ENCODE peak calls at places on chromosomes 16 and 17, in four cellular contexts. Z is tibial nerve, W is B cell, N is coronary artery. M is an unnamed sample.

GRCh38 chr17:38421871-38422819 is 6.1 kb upstream of the ARHGAP23 start:
- DNase-seq in Z (no peak), W (no peak), N (no peak), M (no peak)

GRCh38 chr16:28981517-28981916 is 3.3 kb upstream of the LAT start:
- DNase-seq in Z (no peak), W (peak), N (no peak), M (no peak)

GRCh38 chr16:13479549-13479948 is 440.4 kb upstream of the ERCC4 start:
- DNase-seq in Z (no peak), W (no peak), N (no peak), M (no peak)

GRCh38 chr17:4173771-4174170 is 30.8 kb downstream of the CYB5D2 start:
- DNase-seq in Z (no peak), W (no peak), N (no peak), M (no peak)

GRCh38 chr17:44778656-44779210 is 19.9 kb downstream of the ADAM11 start:
- DNase-seq in Z (no peak), W (no peak), N (no peak), M (no peak)

GRCh38 chr17:12256380-12256995 is 235.8 kb downstream of the MAP2K4 start:
- DNase-seq in Z (no peak), W (peak), N (no peak), M (no peak)

GRCh38 chr17:20944014-20944905 is 98.6 kb downstream of the USP22 start:
- DNase-seq in Z (no peak), W (peak), N (no peak), M (no peak)

GRCh38 chr17:68299817-68300216 is 8.5 kb downstream of the ARSG start:
- DNase-seq in Z (no peak), W (no peak), N (no peak), M (no peak)

GRCh38 chr16:9854665-9855064 is 327.6 kb downstream of the GRIN2A start:
- DNase-seq in Z (no peak), W (no peak), N (no peak), M (no peak)

GRCh38 chr16:89476811-89477261 is 13.5 kb downstream of the ANKRD11 start:
- DNase-seq in Z (no peak), W (peak), N (no peak), M (no peak)

GRCh38 chr17:62899349-62899748 is 66.7 kb upstream of the TANC2 start:
- DNase-seq in Z (no peak), W (no peak), N (no peak), M (peak)

GRCh38 chr16:81273223-81273940 is 34.9 kb downstream of the BCO1 start:
- DNase-seq in Z (no peak), W (no peak), N (no peak), M (no peak)

GRCh38 chr16:47311738-47312505 is 148.9 kb downstream of the ITFG1 start:
- DNase-seq in Z (no peak), W (no peak), N (no peak), M (no peak)

GRCh38 chr16:26189496-26190005 is 497.8 kb downstream of the HS3ST4 start:
- DNase-seq in Z (no peak), W (no peak), N (no peak), M (no peak)

GRCh38 chr16:1779741-1780676 is 2.4 kb downstream of the SPSB3 start:
- DNase-seq in Z (no peak), W (no peak), N (no peak), M (no peak)

GRCh38 chr17:47935961-47936360 is 5.4 kb upstream of the PNPO start:
- DNase-seq in Z (no peak), W (no peak), N (no peak), M (no peak)

GRCh38 chr17:59753522-59754467 is 46.3 kb downstream of the VMP1 start:
- DNase-seq in Z (no peak), W (peak), N (no peak), M (no peak)

GRCh38 chr16:85418978-85419491 is 194.1 kb upstream of the GSE1 start:
- DNase-seq in Z (no peak), W (no peak), N (no peak), M (no peak)

GRCh38 chr16:2785101-2785991 is 2.0 kb downstream of the PRSS33 start:
- DNase-seq in Z (no peak), W (peak), N (peak), M (no peak)

GRCh38 chr16:11612110-11612981 is 25.6 kb upstream of the LITAF start:
- DNase-seq in Z (no peak), W (no peak), N (no peak), M (no peak)

GRCh38 chr16:3864562-3864961 is 16.0 kb downstream of the CREBBP start:
- DNase-seq in Z (no peak), W (no peak), N (no peak), M (no peak)

GRCh38 chr17:75272848-75273184 is 1.8 kb upstream of the MIF4GD start:
- DNase-seq in Z (no peak), W (no peak), N (no peak), M (no peak)

GRCh38 chr17:83034525-83034924 is 44.9 kb upstream of the METRNL start:
- DNase-seq in Z (no peak), W (no peak), N (no peak), M (peak)

GRCh38 chr17:80477647-80478478 is 1.5 kb upstream of the NPTX1 start:
- DNase-seq in Z (no peak), W (peak), N (no peak), M (no peak)

GRCh38 chr17:27345141-27345904 is 51.4 kb downstream of the WSB1 start:
- DNase-seq in Z (no peak), W (no peak), N (no peak), M (no peak)

GRCh38 chr17:12342609-12343248 is 322.1 kb downstream of the MAP2K4 start:
- DNase-seq in Z (no peak), W (no peak), N (no peak), M (no peak)

GRCh38 chr17:74860229-74860998 is 729 bp upstream of the GRIN2C start:
- DNase-seq in Z (no peak), W (peak), N (no peak), M (no peak)

GRCh38 chr16:10876799-10877341 is at the start of gene CIITA:
- DNase-seq in Z (peak), W (peak), N (no peak), M (no peak)

GRCh38 chr16:30521873-30522641 is 4.3 kb downstream of the ZNF768 start:
- DNase-seq in Z (no peak), W (no peak), N (peak), M (no peak)

GRCh38 chr16:6038966-6039530 is 941.5 kb upstream of the EEF2KMT start:
- DNase-seq in Z (no peak), W (no peak), N (no peak), M (no peak)

GRCh38 chr17:56608941-56609340 is 15.4 kb downstream of the NOG start:
- DNase-seq in Z (no peak), W (no peak), N (no peak), M (no peak)

GRCh38 chr16:85525464-85526117 is 87.5 kb upstream of the GSE1 start:
- DNase-seq in Z (no peak), W (no peak), N (no peak), M (no peak)

GRCh38 chr16:30941600-30942420 is 7.1 kb upstream of the ORAI3 start:
- DNase-seq in Z (peak), W (peak), N (no peak), M (no peak)

GRCh38 chr17:35028531-35029262 is 34.8 kb downstream of the RFFL start:
- DNase-seq in Z (no peak), W (no peak), N (no peak), M (no peak)

GRCh38 chr17:48102700-48103378 is 1.6 kb upstream of the CBX1 start:
- DNase-seq in Z (no peak), W (peak), N (no peak), M (no peak)

GRCh38 chr16:81004646-81005353 is 1.9 kb downstream of the CMC2 start:
- DNase-seq in Z (no peak), W (peak), N (no peak), M (no peak)

DNA sequence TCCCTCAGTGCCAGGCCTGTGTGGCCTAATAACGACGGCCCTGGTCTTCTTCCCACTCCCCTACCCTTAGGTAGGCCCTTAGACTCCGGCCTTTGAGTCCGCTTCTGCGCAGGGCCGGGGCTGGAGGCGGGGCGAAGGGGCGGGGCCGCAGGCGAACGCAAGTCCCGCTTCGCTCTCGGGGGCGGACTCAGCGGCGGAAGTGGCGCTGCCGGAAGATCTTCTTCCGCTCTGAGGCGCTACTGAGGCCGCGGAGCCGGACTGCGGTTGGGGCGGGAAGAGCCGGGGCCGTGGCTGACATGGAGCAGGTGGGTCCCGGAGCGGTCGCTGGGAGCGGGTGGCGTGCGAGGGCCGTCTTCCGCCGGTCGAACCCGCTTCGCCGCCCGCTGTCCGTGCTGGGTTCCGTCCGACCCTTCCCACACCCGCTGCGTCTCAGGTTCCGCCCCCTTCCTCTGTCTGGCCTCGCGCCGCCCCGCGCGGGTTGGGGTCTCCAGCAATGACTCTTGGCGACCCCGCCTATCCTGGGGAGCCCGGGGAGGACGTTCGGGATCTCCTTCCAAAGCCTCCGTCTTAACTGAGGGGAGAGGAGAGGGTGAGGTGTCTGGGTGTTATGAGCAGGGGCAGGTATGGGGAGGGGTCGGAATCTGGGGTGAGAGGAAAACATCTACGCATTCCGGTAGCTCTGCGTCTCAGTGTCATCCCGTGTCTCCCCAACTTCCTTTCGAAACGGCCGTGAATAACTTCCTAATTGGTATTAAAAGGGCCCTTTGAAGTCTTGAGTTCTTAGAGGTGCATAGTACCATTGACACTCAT is at the start of gene STARD3:
- DNase-seq in Z (peak), W (peak), N (peak), M (peak)
- TF ChIP-seq CTCF in Z (peak), W (no peak), N (no peak), M (no peak)

DNA sequence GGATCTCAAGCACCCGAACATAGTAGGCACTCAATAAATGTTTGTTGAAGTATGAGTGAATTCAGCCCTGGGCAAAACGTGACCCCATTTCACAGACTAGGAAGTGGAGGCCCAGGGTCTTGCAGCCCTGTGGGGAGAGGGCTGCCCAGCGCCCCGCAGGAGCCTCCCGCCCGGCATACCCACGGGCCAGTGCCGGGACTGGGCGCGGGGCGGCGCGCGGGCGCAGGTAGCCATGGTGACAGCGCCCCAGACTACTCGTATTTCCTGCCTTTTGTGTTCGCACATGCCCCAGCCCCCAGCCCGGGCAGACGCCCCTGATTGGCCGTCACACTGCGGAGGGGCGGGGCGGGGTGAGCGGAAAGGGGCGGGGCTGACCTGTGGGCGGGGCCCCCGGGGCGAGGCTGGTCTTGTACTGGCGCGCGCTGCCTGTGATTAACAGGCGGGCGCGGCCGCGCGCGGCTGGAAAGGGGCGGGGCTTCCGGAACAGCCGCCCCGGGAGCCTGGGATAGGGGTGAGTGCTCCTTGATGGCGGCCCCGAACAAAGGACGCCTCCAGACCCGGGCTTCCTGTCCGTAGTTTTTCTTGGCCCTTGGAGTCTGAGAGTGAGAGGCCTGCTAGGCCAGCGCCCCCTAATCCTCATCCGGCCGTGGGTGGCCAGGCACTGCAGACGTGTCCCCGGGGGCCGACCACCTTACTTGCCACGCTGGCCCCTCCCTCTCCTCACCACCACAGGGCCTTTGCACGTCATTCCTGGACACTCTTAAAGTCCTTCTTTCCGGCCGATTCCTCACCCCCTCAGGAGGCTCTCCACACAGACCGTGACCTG is 71.0 kb downstream of the RAI1 start:
- DNase-seq in Z (peak), W (peak), N (peak), M (peak)
- TF ChIP-seq CTCF in Z (no peak), W (peak), N (no peak), M (peak)

GRCh38 chr17:81708739-81709185 is 3.3 kb upstream of the SLC25A10 start:
- DNase-seq in Z (no peak), W (no peak), N (no peak), M (no peak)

GRCh38 chr17:81706232-81706611 is 3.1 kb downstream of the MRPL12 start:
- DNase-seq in Z (no peak), W (no peak), N (no peak), M (no peak)

GRCh38 chr17:81705518-81706231 is 2.5 kb downstream of the MRPL12 start:
- DNase-seq in Z (no peak), W (no peak), N (no peak), M (no peak)

GRCh38 chr17:81706757-81707624 is 3.8 kb downstream of the MRPL12 start:
- DNase-seq in Z (no peak), W (no peak), N (no peak), M (no peak)

GRCh38 chr17:81707725-81708646 is 4.1 kb upstream of the SLC25A10 start:
- DNase-seq in Z (no peak), W (no peak), N (no peak), M (no peak)
- TF ChIP-seq CTCF in Z (no peak), W (no peak), N (no peak), M (no peak)

DNA sequence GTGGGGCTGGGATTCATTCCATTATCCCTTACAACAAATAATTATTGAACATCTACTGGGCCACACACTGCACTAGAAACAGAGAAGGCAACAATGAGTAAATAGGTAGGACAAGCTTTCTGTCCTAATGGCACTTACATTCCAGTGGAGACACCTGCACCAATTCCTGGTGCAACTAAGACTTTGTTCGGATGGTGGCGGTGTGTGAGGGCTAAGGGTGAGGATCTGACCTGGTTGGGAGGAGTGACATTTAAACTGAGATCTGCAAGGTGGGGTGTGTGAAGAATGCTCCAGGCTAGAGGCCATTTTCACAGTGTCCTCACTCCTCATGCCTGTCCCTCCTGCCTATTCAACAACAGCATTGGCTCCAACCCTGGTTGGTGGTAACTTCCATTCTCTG is 510.0 kb downstream of the XYLT1 start:
- DNase-seq in Z (no peak), W (no peak), N (no peak), M (no peak)
- TF ChIP-seq CTCF in Z (no peak), W (no peak), N (no peak), M (no peak)

GRCh38 chr16:84116720-84117481 is at the start of gene MBTPS1:
- DNase-seq in Z (peak), W (peak), N (peak), M (peak)
- TF ChIP-seq CTCF in Z (peak), W (peak), N (no peak), M (no peak)

DNA sequence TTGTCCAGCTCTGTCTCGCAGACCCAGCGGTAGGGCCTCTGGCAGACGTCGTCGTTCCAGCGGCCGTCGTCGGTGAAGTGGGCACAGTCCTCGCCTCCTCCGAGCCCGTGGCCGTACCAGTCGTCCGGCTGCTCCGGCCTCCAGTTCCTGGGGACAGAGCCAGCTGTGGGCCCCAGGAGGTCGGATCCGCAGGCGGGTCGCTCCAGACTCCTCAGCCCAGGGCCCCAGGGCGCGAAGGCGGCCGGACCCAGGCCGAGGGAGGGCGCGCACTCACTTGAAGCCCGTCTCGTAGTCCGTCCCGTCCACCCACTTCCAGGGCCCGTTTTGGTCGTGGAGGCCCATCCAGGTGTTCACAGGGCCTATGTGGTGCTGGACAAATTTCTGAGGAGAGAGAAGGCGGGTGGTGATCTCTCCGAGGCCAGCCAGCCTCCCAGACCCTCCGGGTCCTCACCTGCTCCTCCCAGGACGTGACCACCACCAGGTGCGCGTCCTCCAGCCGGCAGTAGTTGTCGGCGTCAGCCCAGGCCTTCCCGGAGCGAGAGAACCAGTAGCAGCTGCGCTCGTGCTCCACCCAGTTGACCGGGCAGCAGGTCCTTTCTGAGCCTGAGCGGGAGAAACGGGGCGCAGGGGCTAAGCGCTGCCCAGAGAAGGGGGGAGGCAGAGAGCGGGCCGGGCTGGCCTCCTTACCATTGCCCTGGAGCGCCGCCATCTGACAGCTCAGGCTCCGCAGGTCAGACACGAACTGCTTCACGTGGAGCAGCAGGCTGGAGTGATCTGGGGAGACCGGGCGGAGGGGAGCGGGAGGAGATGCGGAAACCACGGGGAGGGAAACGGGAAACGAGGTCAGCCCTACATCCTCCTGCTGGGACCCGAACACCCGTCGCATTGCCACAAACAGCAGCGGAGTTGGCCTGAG is 5.2 kb downstream of the ASGR1 start:
- DNase-seq in Z (peak), W (peak), N (no peak), M (no peak)
- TF ChIP-seq CTCF in Z (no peak), W (no peak), N (no peak), M (no peak)

M was measured in osteocyte.